ENCODE peak calls at places on chromosome 17, in five cellular contexts. B is aorta, L is heart right ventricle, J is adrenal gland, T is SJCRH30. Y is an unnamed sample.

GRCh38 chr17:77354721-77355455 is 214.1 kb downstream of the SEC14L1 start:
- DNase-seq in B (peak), L (peak), J (peak), T (peak), Y (peak)

GRCh38 chr17:15502315-15503112 is 35.1 kb upstream of the CDRT4 start:
- DNase-seq in B (peak), L (peak), J (peak), T (peak), Y (peak)

GRCh38 chr17:72631568-72631967 is 460.9 kb downstream of the SLC39A11 start:
- DNase-seq in B (no peak), L (no peak), J (no peak), T (peak), Y (no peak)

GRCh38 chr17:68491864-68492263 is 20.4 kb upstream of the PRKAR1A start:
- DNase-seq in B (peak), L (peak), J (peak), T (no peak), Y (peak)

GRCh38 chr17:82836823-82837357 is 2.9 kb downstream of the ZNF750 start:
- DNase-seq in B (no peak), L (no peak), J (no peak), T (peak), Y (no peak)

GRCh38 chr17:43545383-43545632 is 832 bp downstream of the ETV4 start:
- DNase-seq in B (peak), L (no peak), J (no peak), T (no peak), Y (peak)

GRCh38 chr17:5912927-5913565 is 157.1 kb upstream of the WSCD1 start:
- DNase-seq in B (no peak), L (no peak), J (no peak), T (no peak), Y (no peak)

GRCh38 chr17:73706858-73707257 is 62.6 kb upstream of the SDK2 start:
- DNase-seq in B (no peak), L (no peak), J (no peak), T (no peak), Y (no peak)

GRCh38 chr17:7380321-7380720 is 568 bp upstream of the TNK1 start:
- DNase-seq in B (peak), L (peak), J (peak), T (peak), Y (peak)

GRCh38 chr17:75914643-75915265 is 10.1 kb upstream of the MRPL38 start:
- DNase-seq in B (peak), L (no peak), J (no peak), T (no peak), Y (no peak)

GRCh38 chr17:66466933-66467367 is 164.5 kb downstream of the PRKCA start:
- DNase-seq in B (no peak), L (no peak), J (peak), T (peak), Y (no peak)

GRCh38 chr17:60145006-60145935 is 4.5 kb upstream of the CA4 start:
- DNase-seq in B (no peak), L (no peak), J (no peak), T (no peak), Y (no peak)

GRCh38 chr17:8740486-8740885 is 4.2 kb downstream of the CCDC42 start:
- DNase-seq in B (no peak), L (no peak), J (no peak), T (no peak), Y (no peak)

GRCh38 chr17:45262516-45263476 is 902 bp upstream of the SPATA32 start:
- DNase-seq in B (no peak), L (no peak), J (no peak), T (no peak), Y (no peak)

GRCh38 chr17:58710948-58711552 is 18.6 kb downstream of the RAD51C start:
- DNase-seq in B (no peak), L (peak), J (peak), T (peak), Y (no peak)

GRCh38 chr17:17425591-17425990 is 51.2 kb upstream of the MED9 start:
- DNase-seq in B (no peak), L (no peak), J (no peak), T (peak), Y (no peak)

GRCh38 chr17:67258836-67259468 is 14.0 kb upstream of the HELZ start:
- DNase-seq in B (no peak), L (no peak), J (no peak), T (no peak), Y (no peak)

GRCh38 chr17:69335018-69335417 is 8.1 kb upstream of the ABCA5 start:
- DNase-seq in B (no peak), L (no peak), J (no peak), T (no peak), Y (no peak)

GRCh38 chr17:67413399-67413798 is 36.3 kb downstream of the PITPNC1 start:
- DNase-seq in B (no peak), L (no peak), J (no peak), T (no peak), Y (no peak)

GRCh38 chr17:10907370-10907769 is 69.5 kb upstream of the PIRT start:
- DNase-seq in B (no peak), L (peak), J (no peak), T (no peak), Y (peak)

GRCh38 chr17:52536466-52536865 is 378.0 kb upstream of the CA10 start:
- DNase-seq in B (no peak), L (peak), J (no peak), T (no peak), Y (peak)

GRCh38 chr17:40086150-40087044 is 14.0 kb downstream of the NR1D1 start:
- DNase-seq in B (no peak), L (no peak), J (peak), T (peak), Y (no peak)

GRCh38 chr17:10117085-10117484 is 81.3 kb downstream of the GAS7 start:
- DNase-seq in B (no peak), L (no peak), J (no peak), T (no peak), Y (no peak)

GRCh38 chr17:37322106-37322505 is 53.7 kb upstream of the C17orf78 start:
- DNase-seq in B (no peak), L (no peak), J (no peak), T (no peak), Y (no peak)
- H3K27ac ChIP-seq in B (no peak), L (no peak), J (no peak), T (no peak), Y (no peak)

GRCh38 chr17:81481011-81481799 is 31.4 kb downstream of the ACTG1 start:
- DNase-seq in B (peak), L (peak), J (peak), T (no peak), Y (peak)
- H3K27ac ChIP-seq in B (no peak), L (peak), J (peak), T (no peak), Y (peak)

GRCh38 chr17:79028496-79029326 is 4.7 kb downstream of the C1QTNF1 start:
- DNase-seq in B (peak), L (no peak), J (peak), T (peak), Y (no peak)

GRCh38 chr17:79026345-79027273 is 2.6 kb downstream of the C1QTNF1 start:
- DNase-seq in B (peak), L (no peak), J (peak), T (peak), Y (peak)

GRCh38 chr17:79027925-79028491 is 4.0 kb downstream of the C1QTNF1 start:
- DNase-seq in B (peak), L (no peak), J (peak), T (peak), Y (no peak)

GRCh38 chr17:79029327-79030009 is 5.5 kb downstream of the C1QTNF1 start:
- DNase-seq in B (no peak), L (no peak), J (peak), T (peak), Y (no peak)

GRCh38 chr17:79027274-79027924 is 3.4 kb downstream of the C1QTNF1 start:
- DNase-seq in B (peak), L (no peak), J (peak), T (peak), Y (no peak)
- H3K27ac ChIP-seq in B (no peak), L (peak), J (peak), T (peak), Y (peak)

GRCh38 chr17:2939714-2940351 is 123.6 kb downstream of the OR1D5 start:
- DNase-seq in B (peak), L (no peak), J (no peak), T (peak), Y (peak)
- H3K27ac ChIP-seq in B (no peak), L (peak), J (no peak), T (no peak), Y (peak)